ENCODE peak calls at places on chromosomes 3 and 15, in four cellular contexts. B is WERI-Rb-1, H is AG09319, T is cardiac muscle cell. M is an unnamed sample.
A peak's percentile ranks its signal among the peaks of the same experiment; 100 is the strongest.

GRCh38 chr3:17081520-17081919 is 196.8 kb downstream of the PLCL2 start:
- DNase-seq in B (no peak), H (no peak), T (no peak), M (no peak)

GRCh38 chr15:58014040-58014439 is 51.5 kb downstream of the ALDH1A2 start:
- DNase-seq in B (no peak), H (no peak), T (no peak), M (no peak)

GRCh38 chr3:43268636-43269035 is 17.7 kb upstream of the SNRK start:
- DNase-seq in B (no peak), H (no peak), T (no peak), M (no peak)

GRCh38 chr3:49785565-49786356 is 581 bp downstream of the IP6K1 start:
- DNase-seq in B (no peak), H (no peak), T (peak; percentile 40), M (peak; percentile 36)

GRCh38 chr3:73729969-73730440 is 105.3 kb upstream of the PDZRN3 start:
- DNase-seq in B (peak; percentile 94), H (no peak), T (no peak), M (no peak)

GRCh38 chr15:70421197-70421482 is 323.4 kb upstream of the TLE3 start:
- DNase-seq in B (peak; percentile 68), H (no peak), T (no peak), M (no peak)

GRCh38 chr3:20246662-20247061 is 60.7 kb upstream of the SGO1 start:
- DNase-seq in B (no peak), H (no peak), T (no peak), M (no peak)

GRCh38 chr3:117898722-117899121 is 1135.9 kb downstream of the IGSF11 start:
- DNase-seq in B (no peak), H (no peak), T (peak; percentile 13), M (no peak)

GRCh38 chr3:105503191-105503593 is 136.5 kb downstream of the ALCAM start:
- DNase-seq in B (no peak), H (no peak), T (no peak), M (no peak)

GRCh38 chr3:61903931-61904657 is 342.7 kb downstream of the PTPRG start:
- DNase-seq in B (no peak), H (no peak), T (peak; percentile 48), M (peak; percentile 1)

GRCh38 chr3:151743860-151744259 is 10.1 kb downstream of the AADACL2 start:
- DNase-seq in B (no peak), H (no peak), T (peak; percentile 42), M (no peak)

GRCh38 chr3:136197159-136197715 is 1.1 kb upstream of the MSL2 start:
- DNase-seq in B (no peak), H (no peak), T (no peak), M (no peak)

GRCh38 chr3:159233734-159234133 is 431.9 kb downstream of the MFSD1 start:
- DNase-seq in B (no peak), H (no peak), T (no peak), M (no peak)

GRCh38 chr3:69368129-69368741 is 17.7 kb downstream of the FRMD4B start:
- DNase-seq in B (no peak), H (no peak), T (peak; percentile 22), M (no peak)

GRCh38 chr3:10911350-10912002 is 81.1 kb upstream of the SLC6A1 start:
- DNase-seq in B (no peak), H (no peak), T (no peak), M (no peak)

GRCh38 chr15:62931650-62932049 is 110.9 kb upstream of the TPM1 start:
- DNase-seq in B (no peak), H (no peak), T (no peak), M (no peak)

GRCh38 chr3:174957581-174958001 is 98.5 kb downstream of the NAALADL2 start:
- DNase-seq in B (no peak), H (peak; percentile 7), T (no peak), M (peak; percentile 26)

GRCh38 chr3:190019020-190019419 is 101.7 kb downstream of the P3H2 start:
- DNase-seq in B (no peak), H (no peak), T (no peak), M (no peak)

GRCh38 chr3:186099178-186099577 is 9.7 kb downstream of the ETV5 start:
- DNase-seq in B (peak; percentile 21), H (no peak), T (peak; percentile 69), M (peak; percentile 76)

GRCh38 chr3:105614288-105615030 is 247.8 kb downstream of the ALCAM start:
- DNase-seq in B (no peak), H (no peak), T (peak; percentile 29), M (peak; percentile 19)

GRCh38 chr15:47872208-47872607 is 154.9 kb downstream of the SEMA6D start:
- DNase-seq in B (no peak), H (no peak), T (no peak), M (no peak)

GRCh38 chr15:68292967-68293366 is 15.4 kb downstream of the FEM1B start:
- DNase-seq in B (no peak), H (no peak), T (no peak), M (no peak)

GRCh38 chr3:119240101-119240581 is 537 bp downstream of the B4GALT4 start:
- DNase-seq in B (no peak), H (no peak), T (peak; percentile 18), M (no peak)

GRCh38 chr15:40930430-40931299 is 1.5 kb downstream of the DLL4 start:
- DNase-seq in B (peak; percentile 90), H (no peak), T (peak; percentile 47), M (no peak)

GRCh38 chr3:65479967-65480366 is 558.8 kb downstream of the MAGI1 start:
- DNase-seq in B (no peak), H (no peak), T (peak; percentile 44), M (no peak)

GRCh38 chr3:126128504-126129407 is 44.8 kb upstream of the SLC41A3 start:
- DNase-seq in B (peak; percentile 1), H (no peak), T (no peak), M (no peak)

GRCh38 chr15:87362531-87362930 is 894.0 kb downstream of the NTRK3 start:
- DNase-seq in B (no peak), H (no peak), T (no peak), M (no peak)

GRCh38 chr15:81216411-81216810 is 19.7 kb downstream of the IL16 start:
- DNase-seq in B (no peak), H (no peak), T (peak; percentile 26), M (no peak)

GRCh38 chr15:34154725-34155204 is 52.9 kb downstream of the PGBD4 start:
- DNase-seq in B (no peak), H (no peak), T (peak; percentile 2), M (peak; percentile 21)

GRCh38 chr15:33068007-33068441 is 126.5 kb downstream of the FMN1 start:
- DNase-seq in B (no peak), H (no peak), T (no peak), M (peak; percentile 68)

GRCh38 chr3:65729553-65729952 is 309.2 kb downstream of the MAGI1 start:
- DNase-seq in B (no peak), H (peak; percentile 94), T (peak; percentile 93), M (peak; percentile 57)

GRCh38 chr15:78130012-78130353 is 1.3 kb downstream of the CIB2 start:
- DNase-seq in B (no peak), H (no peak), T (no peak), M (no peak)

GRCh38 chr15:90822204-90822955 is 46.0 kb upstream of the FURIN start:
- DNase-seq in B (no peak), H (no peak), T (no peak), M (no peak)

GRCh38 chr15:52789601-52790165 is 453 bp downstream of the ONECUT1 start:
- DNase-seq in B (peak; percentile 43), H (no peak), T (peak; percentile 36), M (no peak)

GRCh38 chr3:132573657-132574260 is 23.3 kb upstream of the ACKR4 start:
- DNase-seq in B (no peak), H (no peak), T (peak; percentile 9), M (no peak)

GRCh38 chr15:62665449-62665848 is 377.1 kb upstream of the TPM1 start:
- DNase-seq in B (no peak), H (no peak), T (peak; percentile 93), M (no peak)

GRCh38 chr3:183160616-183161015 is 1.9 kb downstream of the LAMP3 start:
- DNase-seq in B (no peak), H (no peak), T (no peak), M (no peak)

GRCh38 chr3:183158552-183159006 is 4.0 kb downstream of the LAMP3 start:
- DNase-seq in B (no peak), H (no peak), T (peak; percentile 51), M (no peak)

GRCh38 chr3:183159319-183159718 is 3.2 kb downstream of the LAMP3 start:
- DNase-seq in B (no peak), H (no peak), T (no peak), M (no peak)

GRCh38 chr3:183163563-183163962 is 1.0 kb upstream of the LAMP3 start:
- DNase-seq in B (no peak), H (no peak), T (no peak), M (no peak)

GRCh38 chr3:183161552-183162345 is 785 bp downstream of the LAMP3 start:
- DNase-seq in B (no peak), H (no peak), T (peak; percentile 22), M (no peak)
- TF ChIP-seq CTCF in B (no peak), H (no peak), T (no peak), M (no peak)

DNA sequence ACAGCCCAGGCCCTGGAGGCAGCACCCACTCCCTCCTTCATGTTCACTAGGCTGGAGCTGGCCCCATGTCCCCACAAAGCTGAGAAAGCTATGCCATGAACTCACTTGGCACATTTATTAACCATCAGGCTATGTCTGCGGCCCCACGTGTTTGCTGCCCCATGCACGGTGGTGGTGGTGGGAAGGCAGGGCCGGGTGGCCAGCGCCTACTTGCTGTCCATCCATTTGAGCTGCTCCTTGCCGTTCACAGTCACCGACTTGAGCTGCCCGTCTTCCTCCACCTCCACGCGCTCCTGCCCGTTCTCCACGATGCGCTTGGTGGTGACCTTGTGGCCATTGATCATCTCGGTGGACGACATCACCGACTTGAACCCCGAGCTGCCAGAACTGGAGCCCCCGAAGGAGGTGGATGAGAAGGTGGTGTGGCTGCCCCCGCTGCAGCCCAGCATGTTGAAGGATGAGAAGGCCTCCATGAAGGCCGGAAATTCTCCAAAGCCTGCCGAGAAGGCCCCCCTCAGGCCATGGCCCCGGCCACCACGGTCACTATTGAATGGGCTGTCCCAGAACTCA is 4.3 kb downstream of the DNAJB8 start:
- DNase-seq in B (no peak), H (no peak), T (no peak), M (no peak)
- TF ChIP-seq CTCF in B (no peak), H (no peak), T (no peak), M (no peak)

GRCh38 chr3:14925729-14926591 is 21.4 kb upstream of the NR2C2 start:
- DNase-seq in B (peak; percentile 50), H (peak; percentile 20), T (peak; percentile 81), M (peak; percentile 58)
- TF ChIP-seq CTCF in B (peak; percentile 78), H (peak; percentile 71), T (peak; percentile 79), M (peak; percentile 94)

DNA sequence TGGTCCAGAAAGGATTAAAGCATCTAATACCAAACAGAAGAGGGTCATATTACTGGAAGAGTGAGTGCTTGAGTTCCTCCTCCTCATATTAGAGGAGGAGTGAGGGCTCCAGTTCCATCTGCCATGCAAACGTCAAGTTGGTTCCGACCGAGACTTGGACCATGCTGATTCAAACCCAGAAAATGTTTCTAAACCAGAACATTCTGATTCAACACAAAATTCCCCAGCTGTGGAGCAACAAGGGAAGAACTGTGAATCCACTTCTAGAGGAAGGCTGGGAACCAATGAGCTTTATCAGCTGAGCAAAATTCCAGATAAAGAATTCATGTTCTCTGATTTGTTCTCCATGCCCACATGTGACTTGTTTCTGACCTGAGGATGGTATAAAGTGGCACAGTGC is 135.6 kb upstream of the WNT5A start:
- DNase-seq in B (no peak), H (peak; percentile 38), T (no peak), M (no peak)
- TF ChIP-seq CTCF in B (no peak), H (no peak), T (no peak), M (no peak)

GRCh38 chr15:23877502-23878412 is 190.7 kb upstream of the NDN start:
- DNase-seq in B (peak; percentile 81), H (no peak), T (peak; percentile 11), M (no peak)
- TF ChIP-seq CTCF in B (peak; percentile 83), H (peak; percentile 27), T (peak; percentile 38), M (peak; percentile 64)